ENCODE peak calls at places on chromosome X, in four cellular contexts. One of them, this sample, is unnamed.

GRCh38 chrX:8851487-8851886 is 50.3 kb upstream of the FAM9A start:
- DNase-seq in activated CD8-positive, alpha-beta memory T cell treated with anti-CD3 and anti-CD28 coated beads, Interleukin-2, amount 50 U/mL, for 48 hours: no peak
- DNase-seq in adrenal gland: no peak
- DNase-seq in pancreas: no peak
- DNase-seq in this sample: no peak

GRCh38 chrX:134599173-134599914 is 58.9 kb downstream of the PLAC1 start:
- DNase-seq in activated CD8-positive, alpha-beta memory T cell treated with anti-CD3 and anti-CD28 coated beads, Interleukin-2, amount 50 U/mL, for 48 hours: no peak
- DNase-seq in adrenal gland: no peak
- DNase-seq in pancreas: no peak
- DNase-seq in this sample: no peak

GRCh38 chrX:2500681-2501151 is at the start of the genes DHRSX and ZBED1:
- DNase-seq in activated CD8-positive, alpha-beta memory T cell treated with anti-CD3 and anti-CD28 coated beads, Interleukin-2, amount 50 U/mL, for 48 hours: peak
- DNase-seq in adrenal gland: no peak
- DNase-seq in pancreas: no peak
- DNase-seq in this sample: no peak

GRCh38 chrX:110142096-110142495 is 139.2 kb downstream of the TMEM164 start:
- DNase-seq in adrenal gland: peak
- DNase-seq in activated CD8-positive, alpha-beta memory T cell treated with anti-CD3 and anti-CD28 coated beads, Interleukin-2, amount 50 U/mL, for 48 hours: no peak
- DNase-seq in pancreas: no peak
- DNase-seq in this sample: no peak

GRCh38 chrX:8879750-8880149 is 78.6 kb upstream of the FAM9A start:
- DNase-seq in activated CD8-positive, alpha-beta memory T cell treated with anti-CD3 and anti-CD28 coated beads, Interleukin-2, amount 50 U/mL, for 48 hours: peak
- DNase-seq in adrenal gland: peak
- DNase-seq in pancreas: no peak
- DNase-seq in this sample: no peak

GRCh38 chrX:45709381-45709780 is 508.7 kb upstream of the DIPK2B start:
- DNase-seq in activated CD8-positive, alpha-beta memory T cell treated with anti-CD3 and anti-CD28 coated beads, Interleukin-2, amount 50 U/mL, for 48 hours: no peak
- DNase-seq in pancreas: no peak
- DNase-seq in adrenal gland: no peak
- DNase-seq in this sample: no peak

GRCh38 chrX:124342174-124342867 is 4.0 kb upstream of the SH2D1A start:
- DNase-seq in activated CD8-positive, alpha-beta memory T cell treated with anti-CD3 and anti-CD28 coated beads, Interleukin-2, amount 50 U/mL, for 48 hours: no peak
- DNase-seq in pancreas: no peak
- DNase-seq in adrenal gland: no peak
- DNase-seq in this sample: no peak

GRCh38 chrX:120457766-120458180 is 11.3 kb downstream of the LAMP2 start:
- DNase-seq in activated CD8-positive, alpha-beta memory T cell treated with anti-CD3 and anti-CD28 coated beads, Interleukin-2, amount 50 U/mL, for 48 hours: no peak
- DNase-seq in adrenal gland: no peak
- DNase-seq in pancreas: no peak
- DNase-seq in this sample: no peak

GRCh38 chrX:24858004-24858746 is 157.6 kb downstream of the ARX start:
- DNase-seq in activated CD8-positive, alpha-beta memory T cell treated with anti-CD3 and anti-CD28 coated beads, Interleukin-2, amount 50 U/mL, for 48 hours: no peak
- DNase-seq in adrenal gland: no peak
- DNase-seq in pancreas: no peak
- DNase-seq in this sample: no peak

GRCh38 chrX:141405878-141406492 is 163.7 kb upstream of the SPANXC start:
- DNase-seq in activated CD8-positive, alpha-beta memory T cell treated with anti-CD3 and anti-CD28 coated beads, Interleukin-2, amount 50 U/mL, for 48 hours: no peak
- DNase-seq in pancreas: no peak
- DNase-seq in adrenal gland: no peak
- DNase-seq in this sample: peak